ENCODE peak calls at places on chromosomes 6 and 20, in eight cellular contexts. One of them, this sample, is unnamed.

GRCh38 chr6:102415891-102416290 is 1022.4 kb downstream of the GRIK2 start:
- DNase-seq in left lobe of liver: no peak
- DNase-seq in dorsolateral prefrontal cortex: no peak
- DNase-seq in NCI-H345: no peak
- DNase-seq in stimulated activated CD8-positive, alpha-beta memory T cell treated with anti-CD3 and anti-CD28 coated beads, Interleukin-2, amount 100 ng/mL, for 1 hour: no peak
- DNase-seq in mesothelial cell of epicardium: no peak
- DNase-seq in T-helper 2 cell: no peak
- DNase-seq in HEK293T: no peak
- DNase-seq in this sample: no peak

GRCh38 chr6:138529510-138529909 is 30.2 kb upstream of the NHSL1 start:
- DNase-seq in left lobe of liver: no peak
- DNase-seq in dorsolateral prefrontal cortex: no peak
- DNase-seq in NCI-H345: no peak
- DNase-seq in stimulated activated CD8-positive, alpha-beta memory T cell treated with anti-CD3 and anti-CD28 coated beads, Interleukin-2, amount 100 ng/mL, for 1 hour: no peak
- DNase-seq in mesothelial cell of epicardium: no peak
- DNase-seq in T-helper 2 cell: no peak
- DNase-seq in HEK293T: no peak
- DNase-seq in this sample: no peak

GRCh38 chr6:36986704-36987047 is 680 bp upstream of the MTCH1 start:
- DNase-seq in left lobe of liver: no peak
- DNase-seq in dorsolateral prefrontal cortex: no peak
- DNase-seq in NCI-H345: no peak
- DNase-seq in stimulated activated CD8-positive, alpha-beta memory T cell treated with anti-CD3 and anti-CD28 coated beads, Interleukin-2, amount 100 ng/mL, for 1 hour: no peak
- DNase-seq in mesothelial cell of epicardium: no peak
- DNase-seq in T-helper 2 cell: no peak
- DNase-seq in HEK293T: no peak
- DNase-seq in this sample: no peak

GRCh38 chr6:150586850-150587359 is 12.8 kb upstream of the PLEKHG1 start:
- DNase-seq in left lobe of liver: no peak
- DNase-seq in dorsolateral prefrontal cortex: peak; percentile 70
- DNase-seq in NCI-H345: no peak
- DNase-seq in stimulated activated CD8-positive, alpha-beta memory T cell treated with anti-CD3 and anti-CD28 coated beads, Interleukin-2, amount 100 ng/mL, for 1 hour: no peak
- DNase-seq in mesothelial cell of epicardium: no peak
- DNase-seq in T-helper 2 cell: no peak
- DNase-seq in HEK293T: no peak
- DNase-seq in this sample: peak; percentile 43

GRCh38 chr20:57291694-57292093 is 25.3 kb upstream of the BMP7 start:
- DNase-seq in left lobe of liver: no peak
- DNase-seq in dorsolateral prefrontal cortex: no peak
- DNase-seq in NCI-H345: no peak
- DNase-seq in stimulated activated CD8-positive, alpha-beta memory T cell treated with anti-CD3 and anti-CD28 coated beads, Interleukin-2, amount 100 ng/mL, for 1 hour: no peak
- DNase-seq in mesothelial cell of epicardium: no peak
- DNase-seq in T-helper 2 cell: no peak
- DNase-seq in HEK293T: no peak
- DNase-seq in this sample: no peak

GRCh38 chr6:105482227-105482839 is 79.5 kb upstream of the PREP start:
- DNase-seq in left lobe of liver: no peak
- DNase-seq in dorsolateral prefrontal cortex: no peak
- DNase-seq in NCI-H345: no peak
- DNase-seq in stimulated activated CD8-positive, alpha-beta memory T cell treated with anti-CD3 and anti-CD28 coated beads, Interleukin-2, amount 100 ng/mL, for 1 hour: no peak
- DNase-seq in mesothelial cell of epicardium: peak; percentile 40
- DNase-seq in T-helper 2 cell: no peak
- DNase-seq in HEK293T: no peak
- DNase-seq in this sample: no peak

GRCh38 chr6:113406051-113406695 is 451.0 kb upstream of the MARCKS start:
- DNase-seq in left lobe of liver: no peak
- DNase-seq in dorsolateral prefrontal cortex: no peak
- DNase-seq in NCI-H345: no peak
- DNase-seq in stimulated activated CD8-positive, alpha-beta memory T cell treated with anti-CD3 and anti-CD28 coated beads, Interleukin-2, amount 100 ng/mL, for 1 hour: no peak
- DNase-seq in mesothelial cell of epicardium: no peak
- DNase-seq in T-helper 2 cell: no peak
- DNase-seq in HEK293T: no peak
- DNase-seq in this sample: no peak

GRCh38 chr6:6699741-6700367 is 111.3 kb downstream of the LY86 start:
- DNase-seq in left lobe of liver: no peak
- DNase-seq in dorsolateral prefrontal cortex: peak; percentile 50
- DNase-seq in NCI-H345: peak; percentile 80
- DNase-seq in stimulated activated CD8-positive, alpha-beta memory T cell treated with anti-CD3 and anti-CD28 coated beads, Interleukin-2, amount 100 ng/mL, for 1 hour: no peak
- DNase-seq in mesothelial cell of epicardium: peak; percentile 82
- DNase-seq in T-helper 2 cell: no peak
- DNase-seq in HEK293T: no peak
- DNase-seq in this sample: peak; percentile 74

GRCh38 chr6:109229536-109229935 is 134.2 kb downstream of the CEP57L1 start:
- DNase-seq in left lobe of liver: no peak
- DNase-seq in dorsolateral prefrontal cortex: no peak
- DNase-seq in NCI-H345: no peak
- DNase-seq in stimulated activated CD8-positive, alpha-beta memory T cell treated with anti-CD3 and anti-CD28 coated beads, Interleukin-2, amount 100 ng/mL, for 1 hour: no peak
- DNase-seq in mesothelial cell of epicardium: no peak
- DNase-seq in T-helper 2 cell: no peak
- DNase-seq in HEK293T: no peak
- DNase-seq in this sample: no peak

GRCh38 chr6:111013144-111013905 is 31.5 kb downstream of the RPF2 start:
- DNase-seq in left lobe of liver: no peak
- DNase-seq in dorsolateral prefrontal cortex: no peak
- DNase-seq in NCI-H345: peak; percentile 11
- DNase-seq in stimulated activated CD8-positive, alpha-beta memory T cell treated with anti-CD3 and anti-CD28 coated beads, Interleukin-2, amount 100 ng/mL, for 1 hour: no peak
- DNase-seq in mesothelial cell of epicardium: no peak
- DNase-seq in T-helper 2 cell: no peak
- DNase-seq in HEK293T: no peak
- DNase-seq in this sample: no peak

GRCh38 chr6:125793280-125793679 is 2.5 kb downstream of the NCOA7 start:
- DNase-seq in left lobe of liver: no peak
- DNase-seq in dorsolateral prefrontal cortex: no peak
- DNase-seq in NCI-H345: no peak
- DNase-seq in stimulated activated CD8-positive, alpha-beta memory T cell treated with anti-CD3 and anti-CD28 coated beads, Interleukin-2, amount 100 ng/mL, for 1 hour: no peak
- DNase-seq in mesothelial cell of epicardium: no peak
- DNase-seq in T-helper 2 cell: no peak
- DNase-seq in HEK293T: no peak
- DNase-seq in this sample: no peak

GRCh38 chr6:63923139-63923739 is 287.6 kb downstream of the PHF3 start:
- DNase-seq in left lobe of liver: no peak
- DNase-seq in dorsolateral prefrontal cortex: no peak
- DNase-seq in NCI-H345: peak; percentile 42
- DNase-seq in stimulated activated CD8-positive, alpha-beta memory T cell treated with anti-CD3 and anti-CD28 coated beads, Interleukin-2, amount 100 ng/mL, for 1 hour: no peak
- DNase-seq in mesothelial cell of epicardium: no peak
- DNase-seq in T-helper 2 cell: no peak
- DNase-seq in HEK293T: peak; percentile 40
- DNase-seq in this sample: no peak

GRCh38 chr6:97186416-97186999 is 96.5 kb downstream of the MMS22L start:
- DNase-seq in left lobe of liver: peak; percentile 57
- DNase-seq in dorsolateral prefrontal cortex: peak; percentile 77
- DNase-seq in NCI-H345: peak; percentile 63
- DNase-seq in stimulated activated CD8-positive, alpha-beta memory T cell treated with anti-CD3 and anti-CD28 coated beads, Interleukin-2, amount 100 ng/mL, for 1 hour: peak; percentile 12
- DNase-seq in mesothelial cell of epicardium: peak; percentile 68
- DNase-seq in T-helper 2 cell: peak; percentile 44
- DNase-seq in HEK293T: peak; percentile 60
- DNase-seq in this sample: peak; percentile 14

GRCh38 chr20:6686171-6686570 is 81.3 kb upstream of the BMP2 start:
- DNase-seq in left lobe of liver: no peak
- DNase-seq in dorsolateral prefrontal cortex: no peak
- DNase-seq in NCI-H345: no peak
- DNase-seq in stimulated activated CD8-positive, alpha-beta memory T cell treated with anti-CD3 and anti-CD28 coated beads, Interleukin-2, amount 100 ng/mL, for 1 hour: no peak
- DNase-seq in mesothelial cell of epicardium: no peak
- DNase-seq in T-helper 2 cell: no peak
- DNase-seq in HEK293T: no peak
- DNase-seq in this sample: no peak